ENCODE peak calls at places on chromosomes 5 and 9, in four cellular contexts. M is PC-3; I is CD4-positive, CD25-positive, alpha-beta regulatory T cell; H is upper lobe of right lung. A is an unnamed sample.

GRCh38 chr5:139517683-139518564 is 35.4 kb upstream of the STING1 start:
- DNase-seq in I (peak; percentile 77), M (peak; percentile 94), H (peak; percentile 96), A (peak; percentile 92)

GRCh38 chr5:143436871-143437270 is 33.4 kb upstream of the NR3C1 start:
- DNase-seq in M (peak; percentile 66), I (no peak), H (no peak), A (no peak)

GRCh38 chr5:108238936-108239887 is 142.7 kb downstream of the FBXL17 start:
- DNase-seq in H (no peak), I (no peak), M (peak; percentile 27), A (no peak)

GRCh38 chr5:10856646-10857332 is 95.8 kb upstream of the DAP start:
- DNase-seq in I (no peak), H (peak; percentile 76), M (peak; percentile 62), A (peak; percentile 71)

GRCh38 chr9:31005086-31005665 is 1379.3 kb upstream of the ACO1 start:
- DNase-seq in I (no peak), H (peak; percentile 32), M (no peak), A (no peak)

GRCh38 chr5:79536193-79536906 is 22.4 kb upstream of the HOMER1 start:
- DNase-seq in I (no peak), H (no peak), M (no peak), A (no peak)

GRCh38 chr9:98074119-98074990 is 17.8 kb downstream of the NANS start:
- DNase-seq in H (peak; percentile 74), M (peak; percentile 70), I (peak; percentile 59), A (peak; percentile 64)

GRCh38 chr5:80093796-80094195 is 58.6 kb downstream of the THBS4 start:
- DNase-seq in M (no peak), I (no peak), H (no peak), A (no peak)

GRCh38 chr9:69898714-69899209 is 78.1 kb downstream of the CFAP95 start:
- DNase-seq in I (no peak), M (peak; percentile 90), H (no peak), A (no peak)

GRCh38 chr5:124702442-124703024 is 43.9 kb downstream of the ZNF608 start:
- DNase-seq in M (no peak), H (no peak), I (no peak), A (no peak)

GRCh38 chr5:56183507-56183906 is 49.6 kb downstream of the ANKRD55 start:
- DNase-seq in M (peak; percentile 83), I (no peak), H (no peak), A (no peak)

GRCh38 chr9:86636614-86637013 is 282.4 kb upstream of the TUT7 start:
- DNase-seq in M (no peak), H (no peak), I (no peak), A (no peak)

GRCh38 chr9:16710888-16711287 is 159.6 kb downstream of the BNC2 start:
- DNase-seq in M (no peak), H (no peak), I (no peak), A (no peak)

GRCh38 chr5:127320032-127320945 is 29.7 kb downstream of the MEGF10 start:
- DNase-seq in I (no peak), H (no peak), M (no peak), A (no peak)

GRCh38 chr5:116769470-116769869 is 194.8 kb upstream of the SEMA6A start:
- DNase-seq in H (no peak), I (no peak), M (no peak), A (no peak)

GRCh38 chr5:93092349-93093105 is 488.5 kb downstream of the NR2F1-AS1 start:
- DNase-seq in H (no peak), M (peak; percentile 65), I (no peak), A (no peak)

GRCh38 chr5:75468593-75468992 is 42.8 kb downstream of the CERT1 start:
- DNase-seq in M (no peak), H (no peak), I (no peak), A (no peak)

GRCh38 chr5:75465480-75465879 is 45.9 kb downstream of the CERT1 start:
- DNase-seq in H (no peak), M (no peak), I (no peak), A (no peak)

GRCh38 chr5:75463726-75464125 is 47.7 kb downstream of the CERT1 start:
- DNase-seq in H (no peak), I (no peak), M (peak; percentile 26), A (no peak)

GRCh38 chr5:75469017-75469416 is 42.4 kb downstream of the CERT1 start:
- DNase-seq in H (no peak), M (no peak), I (no peak), A (no peak)

DNA sequence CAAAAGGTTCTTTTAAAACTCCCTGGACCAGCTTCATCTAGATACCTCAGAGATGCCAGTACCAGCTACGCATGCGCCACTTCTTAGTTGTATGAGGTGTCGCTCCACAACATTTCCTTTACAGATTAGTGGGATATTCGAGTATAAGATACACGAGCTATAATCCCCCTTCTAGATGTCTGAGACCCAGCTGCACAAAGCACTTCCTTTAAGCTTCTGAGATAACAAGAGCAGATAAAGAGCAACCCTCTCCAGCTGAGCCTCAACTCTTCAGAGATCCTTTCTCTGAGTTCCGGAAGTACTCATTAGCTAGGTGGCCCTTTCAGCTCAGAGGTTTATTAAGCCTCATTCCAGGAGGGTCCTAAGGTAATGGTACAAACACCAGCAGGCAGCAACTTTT is 45.1 kb downstream of the CERT1 start:
- DNase-seq in M (no peak), I (no peak), H (no peak), A (no peak)
- H3K27ac ChIP-seq in M (no peak overlapping the region), I (no peak overlapping the region), H (no peak overlapping the region), A (no peak overlapping the region)

GRCh38 chr5:59061377-59061776 is 478.5 kb downstream of the RAB3C start:
- DNase-seq in H (no peak), I (no peak), M (peak; percentile 79), A (no peak)
- H3K4me1 ChIP-seq in H (no peaks in the 10 kb centered on the region), I (no peaks in the 10 kb centered on the region), M (peaks cover 55% of the 10 kb centered on the region), A (no peaks in the 10 kb centered on the region)

GRCh38 chr9:78521680-78522079 is 224.8 kb downstream of the PSAT1 start:
- DNase-seq in H (no peak), I (no peak), M (no peak), A (no peak)
- H3K9me3 ChIP-seq in H (peaks cover 14% of the 10 kb centered on the region), I (peaks cover 9% of the 10 kb centered on the region), M (no peaks in the 10 kb centered on the region), A (peaks cover 7% of the 10 kb centered on the region)

GRCh38 chr5:8848362-8848761 is 697.5 kb downstream of the SEMA5A start:
- DNase-seq in H (no peak), M (no peak), I (no peak), A (no peak)
- H3K27ac ChIP-seq in H (no peak overlapping the region), M (peak overlapping the region; percentile 46), I (no peak overlapping the region), A (no peak overlapping the region)

GRCh38 chr5:58260243-58260642 is 199.6 kb downstream of the PLK2 start:
- DNase-seq in H (no peak), M (no peak), I (no peak), A (no peak)

GRCh38 chr5:58261605-58262004 is 198.3 kb downstream of the PLK2 start:
- DNase-seq in H (no peak), M (peak; percentile 19), I (no peak), A (no peak)

GRCh38 chr5:58263291-58263690 is 196.6 kb downstream of the PLK2 start:
- DNase-seq in H (no peak), I (no peak), M (no peak), A (no peak)

GRCh38 chr5:58264276-58264675 is 195.6 kb downstream of the PLK2 start:
- DNase-seq in I (no peak), H (no peak), M (no peak), A (no peak)

GRCh38 chr5:58262226-58262625 is 197.7 kb downstream of the PLK2 start:
- DNase-seq in H (no peak), I (no peak), M (no peak), A (no peak)
- H3K4me1 ChIP-seq in H (peaks cover 7% of the 10 kb centered on the region), I (no peaks in the 10 kb centered on the region), M (peaks cover 30% of the 10 kb centered on the region), A (peaks cover 11% of the 10 kb centered on the region)

GRCh38 chr5:159301351-159301911 is 28.9 kb downstream of the IL12B start:
- DNase-seq in H (no peak), I (no peak), M (no peak), A (no peak)
- H3K9me3 ChIP-seq in H (peaks cover 12% of the 10 kb centered on the region), I (peaks cover 37% of the 10 kb centered on the region), M (peaks cover 10% of the 10 kb centered on the region), A (peaks cover 34% of the 10 kb centered on the region)

DNA sequence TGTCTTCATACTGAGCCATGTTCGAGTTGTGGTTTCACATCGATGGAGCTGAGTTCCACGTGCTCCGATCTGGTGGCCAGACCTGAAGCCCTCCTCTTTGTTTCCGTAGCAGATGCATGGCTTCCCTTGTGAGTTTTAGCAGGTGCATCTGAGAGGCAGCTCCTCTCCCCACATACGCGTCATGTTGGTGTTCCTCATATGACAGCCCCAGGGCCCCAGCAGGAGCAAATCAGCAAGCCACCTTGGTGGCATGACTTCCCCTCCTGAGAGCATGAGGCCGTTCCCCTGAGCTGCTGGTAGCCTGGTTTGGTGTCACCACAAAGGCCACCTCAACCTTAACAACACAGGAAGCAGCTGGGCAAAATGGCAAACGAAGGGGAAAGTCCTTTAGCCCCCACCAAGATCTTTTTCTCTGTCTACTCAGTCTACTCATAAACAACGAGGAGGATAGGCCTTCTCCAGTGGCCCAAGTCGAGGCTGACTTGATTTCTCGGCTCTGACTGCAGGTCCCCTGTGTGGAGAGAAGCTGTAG is 5.9 kb downstream of the CYFIP2 start:
- DNase-seq in H (no peak), I (peak; percentile 82), M (no peak), A (no peak)
- H3K27ac ChIP-seq in H (peak overlapping the region; percentile 52), I (peak overlapping the region; percentile 97), M (no peak overlapping the region), A (no peak overlapping the region)

GRCh38 chr9:92501671-92502393 is 19.5 kb upstream of the ASPN start:
- DNase-seq in I (no peak), M (peak; percentile 57), H (no peak), A (peak; percentile 75)
- H3K4me1 ChIP-seq in I (no peaks in the 10 kb centered on the region), M (peaks cover 25% of the 10 kb centered on the region), H (no peaks in the 10 kb centered on the region), A (no peaks in the 10 kb centered on the region)

GRCh38 chr5:2192496-2192895 is 309.8 kb upstream of the IRX4 start:
- DNase-seq in I (no peak), H (no peak), M (no peak), A (no peak)
- H3K9me3 ChIP-seq in I (no peaks in the 10 kb centered on the region), H (no peaks in the 10 kb centered on the region), M (no peaks in the 10 kb centered on the region), A (peaks cover 8% of the 10 kb centered on the region)

GRCh38 chr5:1974501-1975405 is 92.0 kb upstream of the IRX4 start:
- DNase-seq in M (no peak), I (no peak), H (no peak), A (no peak)
- H3K27ac ChIP-seq in M (no peak overlapping the region), I (no peak overlapping the region), H (no peak overlapping the region), A (no peak overlapping the region)

A was measured in right atrium auricular region.